ENCODE peak calls at places on chromosome 17, in four cellular contexts. One of them, this sample, is unnamed.

GRCh38 chr17:71192848-71193247 is 928.0 kb upstream of the SOX9 start:
- DNase-seq in K562: no peak
- DNase-seq in astrocyte of the spinal cord: no peak
- DNase-seq in foreskin keratinocyte: no peak
- DNase-seq in this sample: no peak

GRCh38 chr17:78573955-78574354 is 3.2 kb downstream of the DNAH17 start:
- DNase-seq in astrocyte of the spinal cord: no peak
- DNase-seq in foreskin keratinocyte: no peak
- DNase-seq in K562: no peak
- DNase-seq in this sample: no peak

GRCh38 chr17:83098241-83099085 is 19.1 kb downstream of the METRNL start:
- DNase-seq in astrocyte of the spinal cord: peak
- DNase-seq in K562: no peak
- DNase-seq in foreskin keratinocyte: no peak
- DNase-seq in this sample: no peak

GRCh38 chr17:76091526-76092285 is 11.9 kb downstream of the EXOC7 start:
- DNase-seq in foreskin keratinocyte: no peak
- DNase-seq in K562: no peak
- DNase-seq in astrocyte of the spinal cord: no peak
- DNase-seq in this sample: no peak

GRCh38 chr17:50890675-50891516 is 24.7 kb upstream of the TOB1 start:
- DNase-seq in foreskin keratinocyte: no peak
- DNase-seq in astrocyte of the spinal cord: no peak
- DNase-seq in K562: peak
- DNase-seq in this sample: peak

GRCh38 chr17:6940186-6940649 is 55.6 kb upstream of the ALOX12 start:
- DNase-seq in foreskin keratinocyte: no peak
- DNase-seq in astrocyte of the spinal cord: no peak
- DNase-seq in K562: peak
- DNase-seq in this sample: no peak

GRCh38 chr17:63431939-63432804 is 13.9 kb downstream of the CYB561 start:
- DNase-seq in astrocyte of the spinal cord: peak
- DNase-seq in K562: peak
- DNase-seq in foreskin keratinocyte: no peak
- DNase-seq in this sample: no peak

GRCh38 chr17:34261568-34261967 is 6.5 kb downstream of the CCL2 start:
- DNase-seq in foreskin keratinocyte: no peak
- DNase-seq in astrocyte of the spinal cord: no peak
- DNase-seq in K562: no peak
- DNase-seq in this sample: no peak

GRCh38 chr17:58387834-58388233 is 29.5 kb downstream of the RNF43 start:
- DNase-seq in foreskin keratinocyte: no peak
- DNase-seq in astrocyte of the spinal cord: no peak
- DNase-seq in K562: peak
- DNase-seq in this sample: no peak

GRCh38 chr17:19939993-19940721 is 37.5 kb downstream of the AKAP10 start:
- DNase-seq in K562: no peak
- DNase-seq in foreskin keratinocyte: no peak
- DNase-seq in astrocyte of the spinal cord: no peak
- DNase-seq in this sample: no peak

GRCh38 chr17:76270770-76271668 is 5.9 kb downstream of the UBALD2 start:
- DNase-seq in astrocyte of the spinal cord: no peak
- DNase-seq in foreskin keratinocyte: no peak
- DNase-seq in K562: no peak
- DNase-seq in this sample: no peak

GRCh38 chr17:71764507-71764906 is 356.3 kb upstream of the SOX9 start:
- DNase-seq in K562: no peak
- DNase-seq in astrocyte of the spinal cord: peak
- DNase-seq in foreskin keratinocyte: no peak
- DNase-seq in this sample: no peak

GRCh38 chr17:78142113-78142861 is 3.9 kb upstream of the C17orf99 start:
- DNase-seq in K562: no peak
- DNase-seq in astrocyte of the spinal cord: peak
- DNase-seq in foreskin keratinocyte: peak
- DNase-seq in this sample: peak

GRCh38 chr17:57629886-57630285 is 115.2 kb downstream of the CCDC182 start:
- DNase-seq in K562: no peak
- DNase-seq in foreskin keratinocyte: no peak
- DNase-seq in astrocyte of the spinal cord: no peak
- DNase-seq in this sample: no peak

GRCh38 chr17:49438439-49438861 is 23.8 kb upstream of the PHB1 start:
- DNase-seq in astrocyte of the spinal cord: no peak
- DNase-seq in K562: no peak
- DNase-seq in foreskin keratinocyte: no peak
- DNase-seq in this sample: no peak

GRCh38 chr17:77361986-77362620 is 221.3 kb downstream of the SEC14L1 start:
- DNase-seq in K562: peak
- DNase-seq in foreskin keratinocyte: no peak
- DNase-seq in astrocyte of the spinal cord: no peak
- DNase-seq in this sample: no peak

GRCh38 chr17:49516190-49516589 is 21.1 kb downstream of the NGFR start:
- DNase-seq in foreskin keratinocyte: no peak
- DNase-seq in K562: no peak
- DNase-seq in astrocyte of the spinal cord: peak
- DNase-seq in this sample: no peak

GRCh38 chr17:45680360-45680759 is 103.8 kb upstream of the CRHR1 start:
- DNase-seq in K562: no peak
- DNase-seq in astrocyte of the spinal cord: no peak
- DNase-seq in foreskin keratinocyte: no peak
- DNase-seq in this sample: no peak

GRCh38 chr17:67289174-67289876 is 44.3 kb upstream of the HELZ start:
- DNase-seq in K562: no peak
- DNase-seq in foreskin keratinocyte: no peak
- DNase-seq in astrocyte of the spinal cord: peak
- DNase-seq in this sample: no peak

GRCh38 chr17:83127431-83128160 is 48.2 kb downstream of the METRNL start:
- DNase-seq in foreskin keratinocyte: no peak
- DNase-seq in astrocyte of the spinal cord: no peak
- DNase-seq in K562: no peak
- DNase-seq in this sample: no peak

GRCh38 chr17:73592079-73592415 is 52.2 kb downstream of the SDK2 start:
- DNase-seq in astrocyte of the spinal cord: no peak
- DNase-seq in foreskin keratinocyte: no peak
- DNase-seq in K562: no peak
- DNase-seq in this sample: no peak

GRCh38 chr17:81058263-81058871 is 23.4 kb downstream of the BAIAP2 start:
- DNase-seq in K562: no peak
- DNase-seq in foreskin keratinocyte: no peak
- DNase-seq in astrocyte of the spinal cord: no peak
- DNase-seq in this sample: no peak
- TF ChIP-seq CTCF in K562: no peak
- TF ChIP-seq CTCF in foreskin keratinocyte: no peak
- TF ChIP-seq CTCF in astrocyte of the spinal cord: no peak
- TF ChIP-seq CTCF in this sample: no peak

GRCh38 chr17:37406635-37407455 is at the start of the genes ACACA and TADA2A:
- DNase-seq in foreskin keratinocyte: no peak
- DNase-seq in K562: peak
- DNase-seq in astrocyte of the spinal cord: peak
- DNase-seq in this sample: peak
- TF ChIP-seq CTCF in foreskin keratinocyte: no peak
- TF ChIP-seq CTCF in K562: no peak
- TF ChIP-seq CTCF in astrocyte of the spinal cord: no peak
- TF ChIP-seq CTCF in this sample: no peak

GRCh38 chr17:79811888-79812205 is 15.0 kb upstream of the CBX8 start:
- DNase-seq in astrocyte of the spinal cord: no peak
- DNase-seq in K562: no peak
- DNase-seq in foreskin keratinocyte: no peak
- DNase-seq in this sample: no peak

GRCh38 chr17:79813826-79814623 is 17.1 kb upstream of the CBX8 start:
- DNase-seq in astrocyte of the spinal cord: no peak
- DNase-seq in K562: no peak
- DNase-seq in foreskin keratinocyte: no peak
- DNase-seq in this sample: no peak

GRCh38 chr17:79811036-79811887 is 14.4 kb upstream of the CBX8 start:
- DNase-seq in foreskin keratinocyte: no peak
- DNase-seq in K562: peak
- DNase-seq in astrocyte of the spinal cord: no peak
- DNase-seq in this sample: no peak

GRCh38 chr17:79812969-79813825 is 16.3 kb upstream of the CBX8 start:
- DNase-seq in foreskin keratinocyte: no peak
- DNase-seq in K562: peak
- DNase-seq in astrocyte of the spinal cord: no peak
- DNase-seq in this sample: no peak

GRCh38 chr17:79812206-79812968 is 15.5 kb upstream of the CBX8 start:
- DNase-seq in foreskin keratinocyte: no peak
- DNase-seq in astrocyte of the spinal cord: no peak
- DNase-seq in K562: no peak
- DNase-seq in this sample: no peak
- TF ChIP-seq CTCF in foreskin keratinocyte: no peak
- TF ChIP-seq CTCF in astrocyte of the spinal cord: no peak
- TF ChIP-seq CTCF in K562: no peak
- TF ChIP-seq CTCF in this sample: no peak

GRCh38 chr17:30975042-30975820 is 4.4 kb downstream of the RNF135 start:
- DNase-seq in astrocyte of the spinal cord: no peak
- DNase-seq in foreskin keratinocyte: no peak
- DNase-seq in K562: no peak
- DNase-seq in this sample: no peak

GRCh38 chr17:30969989-30970680 is 704 bp upstream of the RNF135 start:
- DNase-seq in foreskin keratinocyte: peak
- DNase-seq in astrocyte of the spinal cord: peak
- DNase-seq in K562: no peak
- DNase-seq in this sample: peak

DNA sequence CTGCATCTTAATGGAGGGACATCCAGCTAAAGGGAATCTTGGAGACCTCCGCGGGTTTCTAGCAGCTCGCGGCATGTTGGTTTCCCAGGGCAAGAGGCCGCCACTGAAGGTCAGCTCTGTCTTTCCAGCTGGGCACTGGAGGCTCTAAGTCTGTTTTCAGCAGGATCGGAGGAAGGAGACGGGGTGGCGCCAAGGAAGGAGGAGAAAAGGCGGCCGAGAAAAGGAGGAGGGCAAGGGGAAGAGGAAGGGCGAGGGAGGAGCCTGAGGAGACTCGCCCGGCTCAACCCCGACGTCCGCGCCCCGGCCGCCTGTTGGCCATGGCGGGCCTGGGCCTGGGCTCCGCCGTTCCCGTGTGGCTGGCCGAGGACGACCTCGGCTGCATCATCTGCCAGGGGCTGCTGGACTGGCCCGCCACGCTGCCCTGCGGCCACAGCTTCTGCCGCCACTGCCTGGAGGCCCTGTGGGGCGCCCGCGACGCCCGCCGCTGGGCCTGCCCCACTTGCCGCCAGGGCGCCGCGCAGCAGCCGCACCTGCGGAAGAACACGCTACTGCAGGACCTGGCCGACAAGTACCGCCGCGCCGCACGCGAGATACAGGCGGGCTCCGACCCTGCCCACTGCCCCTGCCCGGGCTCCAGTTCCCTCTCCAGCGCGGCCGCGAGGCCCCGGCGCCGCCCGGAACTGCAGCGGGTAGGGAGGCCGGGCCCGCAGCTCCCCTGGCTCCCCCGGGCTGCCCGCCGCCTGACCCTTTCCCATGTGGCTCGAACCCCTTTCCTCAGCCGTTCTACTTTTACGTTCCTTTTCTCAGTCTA is at the start of gene RNF135:
- DNase-seq in foreskin keratinocyte: peak
- DNase-seq in K562: no peak
- DNase-seq in astrocyte of the spinal cord: peak
- DNase-seq in this sample: peak
- TF ChIP-seq CTCF in foreskin keratinocyte: no peak
- TF ChIP-seq CTCF in K562: no peak
- TF ChIP-seq CTCF in astrocyte of the spinal cord: peak
- TF ChIP-seq CTCF in this sample: no peak

GRCh38 chr17:4008082-4008435 is 43.8 kb upstream of the ATP2A3 start:
- DNase-seq in foreskin keratinocyte: no peak
- DNase-seq in K562: peak
- DNase-seq in astrocyte of the spinal cord: no peak
- DNase-seq in this sample: no peak
- TF ChIP-seq CTCF in foreskin keratinocyte: peak
- TF ChIP-seq CTCF in K562: peak
- TF ChIP-seq CTCF in astrocyte of the spinal cord: no peak
- TF ChIP-seq CTCF in this sample: no peak

DNA sequence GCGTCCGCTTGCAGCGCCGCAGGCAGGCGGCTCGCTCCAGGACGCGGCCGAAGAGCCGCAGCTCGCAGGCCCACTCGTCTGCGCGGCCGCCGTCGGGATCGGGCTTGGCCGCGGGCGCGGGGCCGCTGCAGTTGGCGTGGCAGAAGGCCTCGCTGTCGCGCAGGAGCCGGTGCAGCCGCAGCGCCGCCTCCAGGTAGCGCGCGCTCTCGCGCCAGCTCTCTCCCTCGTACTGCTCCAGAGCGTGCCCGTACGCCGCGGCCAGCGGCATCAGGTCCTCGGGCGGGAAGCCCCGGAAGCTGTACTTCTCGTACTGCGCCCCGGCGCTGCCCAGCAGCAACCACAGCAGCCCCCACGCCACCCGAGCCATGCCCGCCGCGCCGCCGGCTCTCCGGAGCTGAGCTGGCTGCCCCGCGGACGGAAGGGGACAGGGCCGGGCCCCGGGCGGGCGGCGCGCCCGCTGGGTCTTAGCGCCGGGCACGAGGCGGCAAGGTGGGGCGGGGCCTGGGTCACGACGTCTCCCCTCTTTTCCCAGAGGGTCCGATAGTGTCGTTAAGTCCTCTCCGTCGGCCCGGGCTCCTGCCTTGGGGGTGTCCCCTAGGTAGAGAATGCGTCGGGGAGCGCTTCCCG is at the start of gene P3H4:
- DNase-seq in foreskin keratinocyte: no peak
- DNase-seq in K562: peak
- DNase-seq in astrocyte of the spinal cord: peak
- DNase-seq in this sample: peak
- TF ChIP-seq CTCF in foreskin keratinocyte: peak
- TF ChIP-seq CTCF in K562: peak
- TF ChIP-seq CTCF in astrocyte of the spinal cord: peak
- TF ChIP-seq CTCF in this sample: peak